ENCODE peak calls at places on chromosomes 6 and 20, in six cellular contexts. W is HTR-8/SVneo, Z is EL, M is A549, X is fibroblast of mammary gland, F is neuronal stem cell. L is an unnamed sample.

GRCh38 chr6:36769161-36769675 is 70.0 kb downstream of the CPNE5 start:
- DNase-seq in F (no peak), Z (peak; percentile 80), M (no peak), W (no peak), X (no peak), L (no peak)

GRCh38 chr6:7960141-7960540 is 49.6 kb upstream of the TXNDC5 start:
- DNase-seq in M (no peak), F (no peak), X (no peak), W (no peak), Z (no peak), L (no peak)

GRCh38 chr6:32393660-32394420 is 13.1 kb downstream of the BTNL2 start:
- DNase-seq in W (no peak), X (peak; percentile 50), M (no peak), Z (no peak), F (no peak), L (no peak)

GRCh38 chr20:1815502-1816085 is 79.6 kb upstream of the SIRPA start:
- DNase-seq in M (no peak), F (no peak), Z (no peak), X (no peak), W (no peak), L (no peak)

GRCh38 chr20:10474606-10475184 is 39.6 kb downstream of the SLX4IP start:
- DNase-seq in Z (no peak), W (no peak), M (no peak), F (no peak), X (peak; percentile 44), L (no peak)

GRCh38 chr20:48538058-48538825 is 289.6 kb downstream of the PREX1 start:
- DNase-seq in Z (peak; percentile 86), X (peak; percentile 2), W (peak; percentile 90), M (peak; percentile 51), F (peak; percentile 44), L (peak; percentile 4)

GRCh38 chr20:2942439-2942838 is 69.2 kb downstream of the PTPRA start:
- DNase-seq in X (peak; percentile 39), W (no peak), F (no peak), Z (peak; percentile 3), M (no peak), L (no peak)

GRCh38 chr6:70166088-70166958 is 136.6 kb downstream of the COL9A1 start:
- DNase-seq in X (peak; percentile 38), M (peak; percentile 21), F (peak; percentile 38), Z (peak; percentile 33), W (peak; percentile 29), L (peak; percentile 76)

GRCh38 chr6:139522471-139523220 is 148.2 kb upstream of the CITED2 start:
- DNase-seq in M (no peak), F (no peak), X (peak; percentile 71), Z (no peak), W (no peak), L (no peak)

GRCh38 chr20:16158090-16158975 is 414.9 kb downstream of the KIF16B start:
- DNase-seq in W (no peak), M (no peak), F (no peak), X (no peak), Z (no peak), L (peak; percentile 13)

GRCh38 chr6:6701864-6702263 is 113.3 kb downstream of the LY86 start:
- DNase-seq in M (no peak), W (no peak), X (no peak), Z (no peak), F (no peak), L (peak; percentile 34)

GRCh38 chr6:149405823-149406765 is 6.0 kb downstream of the SUMO4 start:
- DNase-seq in W (no peak), Z (peak; percentile 23), X (peak; percentile 60), F (no peak), M (no peak), L (peak; percentile 23)

GRCh38 chr6:91304506-91304905 is 717.6 kb upstream of the MAP3K7 start:
- DNase-seq in W (peak; percentile 1), M (no peak), X (no peak), F (no peak), Z (no peak), L (no peak)

GRCh38 chr20:39986231-39986904 is 702.7 kb downstream of the MAFB start:
- DNase-seq in Z (peak; percentile 55), W (no peak), X (peak; percentile 58), F (peak; percentile 51), M (no peak), L (peak; percentile 61)